ENCODE peak calls at places on chromosomes 2 and 18, in four cellular contexts. One of them, this sample, is unnamed.

GRCh38 chr2:43438858-43439655 is 156.8 kb downstream of the THADA start:
- DNase-seq in GM23338: no peak
- DNase-seq in OCI-LY7: no peak
- DNase-seq in neural progenitor cell: no peak
- DNase-seq in this sample: no peak

GRCh38 chr2:195663007-195663406 is 6.0 kb downstream of the SLC39A10 start:
- DNase-seq in GM23338: no peak
- DNase-seq in OCI-LY7: no peak
- DNase-seq in neural progenitor cell: no peak
- DNase-seq in this sample: no peak

GRCh38 chr18:35121038-35121437 is 79.8 kb downstream of the MAPRE2 start:
- DNase-seq in GM23338: no peak
- DNase-seq in OCI-LY7: no peak
- DNase-seq in neural progenitor cell: no peak
- DNase-seq in this sample: no peak

GRCh38 chr2:70070557-70071268 is 16.6 kb upstream of the PCBP1 start:
- DNase-seq in GM23338: peak; percentile 88
- DNase-seq in OCI-LY7: peak; percentile 88
- DNase-seq in neural progenitor cell: peak; percentile 86
- DNase-seq in this sample: peak; percentile 69

GRCh38 chr2:55875434-55876135 is 48.0 kb downstream of the EFEMP1 start:
- DNase-seq in GM23338: no peak
- DNase-seq in OCI-LY7: no peak
- DNase-seq in neural progenitor cell: no peak
- DNase-seq in this sample: no peak

GRCh38 chr2:191699341-191699945 is 21.5 kb downstream of the NABP1 start:
- DNase-seq in GM23338: no peak
- DNase-seq in OCI-LY7: no peak
- DNase-seq in neural progenitor cell: no peak
- DNase-seq in this sample: no peak

GRCh38 chr2:36322108-36322507 is 33.5 kb upstream of the CRIM1 start:
- DNase-seq in GM23338: peak; percentile 67
- DNase-seq in OCI-LY7: no peak
- DNase-seq in neural progenitor cell: peak; percentile 65
- DNase-seq in this sample: peak; percentile 19

GRCh38 chr2:190607014-190607597 is 41.8 kb upstream of the NAB1 start:
- DNase-seq in GM23338: no peak
- DNase-seq in OCI-LY7: no peak
- DNase-seq in neural progenitor cell: no peak
- DNase-seq in this sample: peak; percentile 60

GRCh38 chr2:69340101-69340775 is 46.8 kb downstream of the GFPT1 start:
- DNase-seq in GM23338: no peak
- DNase-seq in OCI-LY7: no peak
- DNase-seq in neural progenitor cell: no peak
- DNase-seq in this sample: no peak

GRCh38 chr2:189327879-189328351 is 113.4 kb upstream of the WDR75 start:
- DNase-seq in GM23338: no peak
- DNase-seq in OCI-LY7: no peak
- DNase-seq in neural progenitor cell: no peak
- DNase-seq in this sample: no peak
- TF ChIP-seq EZH2phosphoT487 in GM23338: no peak
- TF ChIP-seq EZH2phosphoT487 in OCI-LY7: no peak
- TF ChIP-seq EZH2phosphoT487 in neural progenitor cell: no peak
- TF ChIP-seq EZH2phosphoT487 in this sample: no peak

GRCh38 chr2:104873689-104874054 is 19.8 kb downstream of the POU3F3 start:
- DNase-seq in GM23338: peak; percentile 73
- DNase-seq in OCI-LY7: no peak
- DNase-seq in neural progenitor cell: peak; percentile 49
- DNase-seq in this sample: no peak
- TF ChIP-seq CTCF in GM23338: no peak
- TF ChIP-seq CTCF in OCI-LY7: no peak
- TF ChIP-seq CTCF in neural progenitor cell: no peak
- TF ChIP-seq CTCF in this sample: no peak

GRCh38 chr2:236380051-236380612 is 115.9 kb upstream of the ASB18 start:
- DNase-seq in GM23338: no peak
- DNase-seq in OCI-LY7: no peak
- DNase-seq in neural progenitor cell: no peak
- DNase-seq in this sample: no peak
- TF ChIP-seq EZH2phosphoT487 in GM23338: no peak
- TF ChIP-seq EZH2phosphoT487 in OCI-LY7: no peak
- TF ChIP-seq EZH2phosphoT487 in neural progenitor cell: no peak
- TF ChIP-seq EZH2phosphoT487 in this sample: no peak

GRCh38 chr2:47772343-47772742 is 10.6 kb upstream of the MSH6 start:
- DNase-seq in GM23338: no peak
- DNase-seq in OCI-LY7: no peak
- DNase-seq in neural progenitor cell: no peak
- DNase-seq in this sample: no peak

GRCh38 chr2:47767497-47767844 is 15.5 kb upstream of the MSH6 start:
- DNase-seq in GM23338: no peak
- DNase-seq in OCI-LY7: no peak
- DNase-seq in neural progenitor cell: no peak
- DNase-seq in this sample: no peak

GRCh38 chr2:47767880-47768609 is 14.9 kb upstream of the MSH6 start:
- DNase-seq in GM23338: peak; percentile 82
- DNase-seq in OCI-LY7: peak; percentile 75
- DNase-seq in neural progenitor cell: peak; percentile 78
- DNase-seq in this sample: peak; percentile 43

GRCh38 chr2:47769318-47769717 is 13.6 kb upstream of the MSH6 start:
- DNase-seq in GM23338: no peak
- DNase-seq in OCI-LY7: no peak
- DNase-seq in neural progenitor cell: no peak
- DNase-seq in this sample: no peak

GRCh38 chr2:47771211-47771610 is 11.7 kb upstream of the MSH6 start:
- DNase-seq in GM23338: no peak
- DNase-seq in OCI-LY7: peak; percentile 46
- DNase-seq in neural progenitor cell: no peak
- DNase-seq in this sample: peak; percentile 83
- TF ChIP-seq CTCF in GM23338: no peak
- TF ChIP-seq CTCF in OCI-LY7: no peak
- TF ChIP-seq CTCF in neural progenitor cell: no peak
- TF ChIP-seq CTCF in this sample: no peak

DNA sequence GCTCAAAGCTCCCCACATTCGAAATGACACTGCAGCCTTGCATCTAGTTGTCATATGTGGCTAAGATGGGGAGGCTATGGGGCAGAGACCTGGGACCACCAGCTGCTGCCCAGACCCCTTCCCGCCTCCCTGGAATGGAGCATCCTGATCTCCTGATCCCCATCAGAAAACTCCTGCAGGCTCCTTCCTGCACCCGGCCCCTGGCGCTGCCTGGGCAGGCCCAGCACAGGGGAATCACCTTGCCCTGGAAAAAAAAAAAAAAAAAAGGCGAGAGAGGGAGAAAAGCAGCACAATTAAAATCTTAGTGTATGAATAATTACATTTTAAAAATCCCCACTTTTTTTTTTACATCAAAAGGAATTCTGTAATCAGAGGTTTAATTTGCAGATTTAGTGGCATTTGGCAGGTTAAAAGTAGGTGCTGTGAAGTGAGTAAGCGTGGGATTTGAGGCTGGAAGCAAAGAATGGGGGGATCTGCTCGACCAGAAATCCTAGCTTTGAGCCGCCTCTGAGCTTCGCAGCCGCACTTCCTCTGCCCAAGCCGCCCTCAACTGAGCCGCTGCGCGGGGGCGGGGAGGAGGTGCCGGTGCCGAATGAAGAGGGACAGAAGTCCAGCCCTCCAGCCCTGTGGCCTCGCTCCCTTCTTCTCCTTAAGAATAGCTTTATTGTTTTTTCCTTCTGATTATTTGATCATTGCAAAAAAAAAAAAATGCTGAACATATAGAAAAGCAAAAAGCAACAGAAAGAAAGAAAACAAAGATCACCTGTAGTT is 30.0 kb downstream of the THNSL2 start:
- DNase-seq in GM23338: peak; percentile 77
- DNase-seq in OCI-LY7: no peak
- DNase-seq in neural progenitor cell: peak; percentile 74
- DNase-seq in this sample: no peak
- TF ChIP-seq EZH2phosphoT487 in GM23338: no peak
- TF ChIP-seq EZH2phosphoT487 in OCI-LY7: no peak
- TF ChIP-seq EZH2phosphoT487 in neural progenitor cell: no peak
- TF ChIP-seq EZH2phosphoT487 in this sample: no peak

This sample was measured in HCT116.